ENCODE peak calls at places on chromosomes 7 and 10, in four cellular contexts. S is IMR-90, V is RWPE2, Y is activated B cell treated with CpG ODN at 0.5 μM for 24 hours. G is an unnamed sample.

GRCh38 chr7:31518766-31519165 is 4.9 kb downstream of the ITPRID1 start:
- DNase-seq in S (no peak), V (no peak), Y (no peak), G (no peak)

GRCh38 chr10:42999385-43000020 is 77.4 kb upstream of the RET start:
- DNase-seq in S (no peak), V (no peak), Y (no peak), G (no peak)

GRCh38 chr7:104931181-104931781 is 82.7 kb upstream of the KMT2E start:
- DNase-seq in S (no peak), V (no peak), Y (no peak), G (no peak)

GRCh38 chr10:43042503-43043341 is 34.1 kb upstream of the RET start:
- DNase-seq in S (no peak), V (peak), Y (no peak), G (no peak)

GRCh38 chr7:12139421-12139820 is 71.7 kb upstream of the TMEM106B start:
- DNase-seq in S (no peak), V (no peak), Y (no peak), G (no peak)

GRCh38 chr10:13990918-13991317 is 339.8 kb downstream of the FRMD4A start:
- DNase-seq in S (peak), V (no peak), Y (no peak), G (no peak)

GRCh38 chr7:110856704-110857103 is 234.2 kb upstream of the LRRN3 start:
- DNase-seq in S (peak), V (no peak), Y (no peak), G (no peak)

GRCh38 chr10:47291682-47292081 is 8.3 kb upstream of the GDF10 start:
- DNase-seq in S (no peak), V (no peak), Y (no peak), G (no peak)

GRCh38 chr7:92343719-92344118 is 97.9 kb downstream of the ANKIB1 start:
- DNase-seq in S (peak), V (no peak), Y (no peak), G (no peak)

GRCh38 chr10:86642499-86642898 is 11.8 kb upstream of the OPN4 start:
- DNase-seq in S (peak), V (no peak), Y (no peak), G (no peak)

GRCh38 chr7:4052126-4052525 is 630.0 kb upstream of the FOXK1 start:
- DNase-seq in S (no peak), V (no peak), Y (no peak), G (no peak)

GRCh38 chr10:129511086-129511485 is 44.0 kb downstream of the MGMT start:
- DNase-seq in S (no peak), V (no peak), Y (no peak), G (no peak)

GRCh38 chr10:90133606-90134005 is 432.2 kb downstream of the KIF20B start:
- DNase-seq in S (no peak), V (no peak), Y (no peak), G (no peak)

GRCh38 chr7:156275292-156275691 is 365.3 kb upstream of the RNF32 start:
- DNase-seq in S (no peak), V (no peak), Y (no peak), G (no peak)

GRCh38 chr10:130495891-130496642 is 359.9 kb downstream of the GLRX3 start:
- DNase-seq in S (peak), V (no peak), Y (no peak), G (no peak)

GRCh38 chr7:106545275-106545674 is 115.7 kb downstream of the CCDC71L start:
- DNase-seq in S (no peak), V (no peak), Y (no peak), G (no peak)

GRCh38 chr7:143355450-143356385 is 6.8 kb downstream of the FAM131B start:
- DNase-seq in S (no peak), V (no peak), Y (no peak), G (no peak)
- TF ChIP-seq CTCF in S (no peak), V (no peak), Y (no peak), G (no peak)

GRCh38 chr10:35819736-35820135 is 177.6 kb upstream of the FZD8 start:
- DNase-seq in S (no peak), V (no peak), Y (no peak), G (no peak)

GRCh38 chr10:35819011-35819410 is 176.9 kb upstream of the FZD8 start:
- DNase-seq in S (no peak), V (no peak), Y (no peak), G (no peak)

GRCh38 chr10:35821339-35821911 is 179.3 kb upstream of the FZD8 start:
- DNase-seq in S (no peak), V (no peak), Y (no peak), G (no peak)

GRCh38 chr10:35824704-35825103 is 182.6 kb upstream of the FZD8 start:
- DNase-seq in S (no peak), V (no peak), Y (no peak), G (no peak)

DNA sequence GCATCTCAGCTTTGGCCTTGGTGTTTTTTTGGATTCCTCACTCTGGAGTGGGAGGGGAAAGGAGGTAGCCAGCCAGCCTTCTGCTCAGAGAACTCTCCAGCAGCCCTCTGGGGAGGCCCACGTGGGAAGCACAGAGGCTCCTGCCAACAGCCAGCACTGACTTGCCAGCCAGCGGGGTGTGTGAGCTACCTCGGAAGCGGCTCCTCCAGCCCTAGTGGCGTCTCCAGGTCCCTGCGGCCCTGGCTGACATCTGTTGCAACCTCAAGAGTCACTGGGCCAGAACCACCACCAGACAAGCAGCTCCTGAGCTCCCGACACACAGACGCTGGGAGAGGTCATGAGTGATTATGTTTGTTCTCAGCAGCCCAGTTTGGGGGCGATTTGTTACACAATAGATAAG is 180.2 kb upstream of the FZD8 start:
- DNase-seq in S (peak), V (no peak), Y (no peak), G (peak)
- TF ChIP-seq CTCF in S (peak), V (no peak), Y (no peak), G (no peak)

DNA sequence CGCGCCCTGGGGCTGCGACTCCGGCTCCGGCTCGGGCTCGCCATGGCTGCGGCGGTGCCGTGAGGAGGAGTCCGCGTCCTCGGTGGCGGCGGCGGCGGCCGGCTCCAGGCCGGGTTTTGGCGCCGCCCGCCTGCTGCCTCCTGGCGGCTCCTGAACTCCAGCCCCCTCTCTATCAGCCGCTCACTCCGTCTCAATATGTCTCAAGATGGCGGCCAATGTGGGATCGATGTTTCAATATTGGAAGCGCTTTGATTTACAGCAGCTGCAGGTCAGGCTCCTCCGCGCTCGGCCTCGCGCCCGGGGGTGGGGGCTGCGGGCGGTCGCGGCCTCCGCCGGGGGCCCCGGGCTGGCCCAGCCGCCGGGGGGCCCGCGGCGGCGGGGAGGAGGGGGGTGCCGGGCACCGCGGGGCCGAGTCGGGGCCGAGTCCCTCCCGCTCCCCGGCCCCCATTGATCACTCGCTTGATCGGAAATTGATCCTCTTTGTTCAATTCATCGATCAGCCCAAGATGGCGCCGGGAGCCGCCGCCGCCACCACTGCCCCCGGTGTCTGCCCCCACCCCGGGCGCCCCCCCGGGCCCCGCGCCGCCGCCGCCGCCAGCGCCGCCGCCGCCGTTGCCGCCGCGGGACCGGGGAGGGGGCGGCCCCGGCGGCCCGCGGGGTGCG is 1.5 kb upstream of the CUX1 start:
- DNase-seq in S (peak), V (no peak), Y (peak), G (peak)
- TF ChIP-seq CTCF in S (no peak), V (peak), Y (no peak), G (peak)

DNA sequence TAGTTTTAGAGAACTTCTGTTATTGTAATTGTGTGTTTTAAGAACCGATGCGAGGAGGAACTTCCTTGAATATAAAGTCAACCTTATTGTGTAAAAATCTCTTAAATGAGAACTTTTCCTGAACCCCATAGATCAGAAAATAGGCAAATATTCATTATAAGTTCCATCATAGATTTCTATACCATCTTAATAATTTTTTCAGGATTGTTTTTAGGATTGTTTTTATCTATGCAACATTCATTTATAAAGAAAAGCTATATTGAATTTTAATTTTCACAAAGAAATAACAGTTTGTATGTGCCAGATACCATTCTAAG is 1.7 kb upstream of the SMNDC1 start:
- DNase-seq in S (no peak), V (no peak), Y (no peak), G (no peak)
- TF ChIP-seq CTCF in S (no peak), V (peak), Y (no peak), G (no peak)

GRCh38 chr7:128398841-128399135 is 11.0 kb downstream of the IMPDH1 start:
- DNase-seq in S (no peak), V (no peak), Y (no peak), G (no peak)
- TF ChIP-seq CTCF in S (no peak), V (peak), Y (no peak), G (no peak)

G was measured in upper lobe of left lung.